ENCODE peak calls at places on chromosome 1, in seven cellular contexts. N is fibroblast of lung, O is mammary epithelial cell, I is GM23248, B is GM23338, V is mesendoderm, U is IMR-90. Z is an unnamed sample.

GRCh38 chr1:115833806-115834205 is 7.1 kb downstream of the NHLH2 start:
- DNase-seq in N (no peak), O (no peak), I (no peak), B (peak; percentile 56), V (peak; percentile 81), U (no peak), Z (no peak)

GRCh38 chr1:35958558-35958957 is 27.7 kb downstream of the AGO3 start:
- DNase-seq in N (no peak), O (no peak), I (no peak), B (no peak), V (no peak), U (no peak), Z (no peak)

GRCh38 chr1:164560076-164560475 is 1.1 kb downstream of the PBX1 start:
- DNase-seq in N (peak; percentile 48), O (peak; percentile 43), I (peak; percentile 44), B (no peak), V (no peak), U (no peak), Z (no peak)

GRCh38 chr1:206769331-206769731 is 1.2 kb upstream of the IL19 start:
- DNase-seq in N (no peak), O (no peak), I (no peak), B (no peak), V (no peak), U (no peak), Z (no peak)

GRCh38 chr1:157968951-157969350 is 24.5 kb upstream of the KIRREL1 start:
- DNase-seq in N (peak; percentile 93), O (peak; percentile 96), I (peak; percentile 99), B (no peak), V (no peak), U (peak; percentile 95), Z (no peak)

GRCh38 chr1:147840909-147841308 is 61.7 kb upstream of the GJA8 start:
- DNase-seq in N (no peak), O (no peak), I (peak; percentile 43), B (no peak), V (peak; percentile 85), U (peak; percentile 9), Z (no peak)

GRCh38 chr1:221714227-221715116 is 27.4 kb downstream of the DUSP10 start:
- DNase-seq in N (no peak), O (no peak), I (no peak), B (peak; percentile 8), V (peak; percentile 68), U (no peak), Z (no peak)

GRCh38 chr1:241518447-241519307 is 878 bp downstream of the FH start:
- DNase-seq in N (peak; percentile 27), O (peak; percentile 38), I (peak; percentile 72), B (no peak), V (no peak), U (peak; percentile 25), Z (peak; percentile 36)

GRCh38 chr1:10113501-10113900 is 80.7 kb downstream of the UBE4B start:
- DNase-seq in N (no peak), O (no peak), I (no peak), B (no peak), V (no peak), U (no peak), Z (no peak)

DNA sequence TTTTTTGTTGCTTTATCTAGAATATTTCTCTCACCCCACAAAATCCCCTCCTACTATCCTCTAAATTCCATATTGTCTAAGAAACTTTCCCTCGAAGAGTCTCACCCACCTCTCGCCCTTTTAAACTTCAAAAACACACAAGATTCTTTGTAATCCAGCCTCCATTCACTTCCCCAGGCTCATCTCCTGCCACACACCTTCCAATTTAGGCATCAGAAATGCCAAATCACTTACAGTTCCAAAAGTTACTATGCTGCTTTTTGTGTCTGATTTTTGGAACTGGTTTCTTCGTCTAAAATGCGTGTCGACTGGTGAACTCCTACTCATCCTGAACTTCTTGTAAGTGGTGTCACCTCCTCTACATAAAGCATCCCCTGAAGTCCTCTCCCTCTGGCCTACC is 482.4 kb upstream of the CAMK1G start:
- DNase-seq in N (no peak), O (no peak), I (no peak), B (no peak), V (no peak), U (no peak), Z (no peak)
- H3K4me2 ChIP-seq in N (no peak overlapping the region), O (no peak overlapping the region), I (no peak overlapping the region), B (no peak overlapping the region), V (no peak overlapping the region), U (no peak overlapping the region), Z (no peak overlapping the region)

GRCh38 chr1:44785501-44786137 is 2.4 kb downstream of the BEST4 start:
- DNase-seq in N (no peak), O (no peak), I (no peak), B (no peak), V (no peak), U (no peak), Z (no peak)

GRCh38 chr1:44785027-44785376 is 3.0 kb downstream of the BEST4 start:
- DNase-seq in N (no peak), O (no peak), I (no peak), B (no peak), V (no peak), U (no peak), Z (no peak)

GRCh38 chr1:44787506-44787905 is 464 bp downstream of the BEST4 start:
- DNase-seq in N (no peak), O (no peak), I (no peak), B (no peak), V (no peak), U (no peak), Z (no peak)

GRCh38 chr1:44786841-44787426 is 1.0 kb downstream of the BEST4 start:
- DNase-seq in N (no peak), O (no peak), I (peak; percentile 23), B (no peak), V (no peak), U (no peak), Z (no peak)

DNA sequence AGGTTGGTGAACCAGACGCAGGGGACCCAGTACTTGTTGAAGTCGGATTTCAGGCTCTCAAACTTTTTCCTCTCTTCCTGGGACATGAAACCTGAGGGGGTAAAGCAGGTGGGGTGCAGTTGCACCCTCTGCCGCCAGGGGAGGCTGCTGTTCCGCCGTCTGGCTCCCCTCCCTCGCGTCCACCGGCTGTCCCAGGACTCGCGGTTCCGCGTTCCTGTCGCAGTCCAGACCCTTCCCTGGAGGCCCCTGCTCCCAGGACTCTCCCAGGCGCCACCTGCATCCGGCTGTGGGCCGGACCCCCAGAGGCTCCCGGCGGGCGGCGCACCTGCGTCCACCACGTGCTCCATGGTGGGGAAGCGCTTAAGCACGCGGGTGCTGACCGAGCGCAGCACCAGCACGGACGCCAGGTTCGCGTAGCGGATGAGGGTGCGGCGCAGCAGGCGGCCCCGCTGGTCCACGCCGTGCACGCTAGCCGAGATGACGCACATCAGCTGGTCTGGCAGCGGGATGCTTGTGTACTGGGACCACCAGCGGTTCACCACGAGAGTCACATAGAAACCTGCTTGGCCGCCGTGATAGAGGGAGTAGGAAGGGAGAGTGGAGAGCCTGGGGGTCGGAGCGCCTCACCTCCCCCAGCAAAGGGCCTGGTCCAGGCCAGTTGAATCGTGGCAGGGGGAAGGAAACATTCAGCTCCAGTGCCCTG is 1.7 kb downstream of the BEST4 start:
- DNase-seq in N (peak; percentile 50), O (peak; percentile 40), I (peak; percentile 79), B (peak; percentile 89), V (peak; percentile 84), U (peak; percentile 59), Z (peak; percentile 43)
- H3K4me2 ChIP-seq in N (peak overlapping the region; percentile 89), O (peak overlapping the region; percentile 92), I (peak overlapping the region; percentile 67), B (peak overlapping the region; percentile 92), V (peak overlapping the region; percentile 91), U (peak overlapping the region; percentile 58), Z (peak overlapping the region; percentile 63)

GRCh38 chr1:235980976-235981375 is 83.9 kb downstream of the NID1 start:
- DNase-seq in N (no peak), O (no peak), I (no peak), B (no peak), V (no peak), U (no peak), Z (no peak)
- H3K4me2 ChIP-seq in N (no peak overlapping the region), O (no peak overlapping the region), I (no peak overlapping the region), B (no peak overlapping the region), V (no peak overlapping the region), U (no peak overlapping the region), Z (no peak overlapping the region)

GRCh38 chr1:94105501-94105952 is 15.4 kb downstream of the ABCA4 start:
- DNase-seq in N (no peak), O (no peak), I (no peak), B (peak; percentile 40), V (no peak), U (no peak), Z (peak; percentile 54)
- H3K4me2 ChIP-seq in N (no peak overlapping the region), O (no peak overlapping the region), I (no peak overlapping the region), B (peak overlapping the region; percentile 73), V (no peak overlapping the region), U (no peak overlapping the region), Z (peak overlapping the region; percentile 53)

GRCh38 chr1:47843781-47844555 is 153.2 kb downstream of the TRABD2B start:
- DNase-seq in N (no peak), O (no peak), I (no peak), B (no peak), V (no peak), U (no peak), Z (no peak)

GRCh38 chr1:47840791-47841190 is 156.4 kb downstream of the TRABD2B start:
- DNase-seq in N (no peak), O (no peak), I (no peak), B (no peak), V (no peak), U (no peak), Z (no peak)

GRCh38 chr1:47843059-47843458 is 154.1 kb downstream of the TRABD2B start:
- DNase-seq in N (no peak), O (no peak), I (no peak), B (no peak), V (no peak), U (no peak), Z (no peak)

GRCh38 chr1:47841356-47841755 is 155.8 kb downstream of the TRABD2B start:
- DNase-seq in N (no peak), O (no peak), I (no peak), B (no peak), V (no peak), U (no peak), Z (no peak)

GRCh38 chr1:47842228-47842627 is 155.0 kb downstream of the TRABD2B start:
- DNase-seq in N (no peak), O (no peak), I (no peak), B (no peak), V (no peak), U (no peak), Z (no peak)
- H3K4me2 ChIP-seq in N (no peak overlapping the region), O (no peak overlapping the region), I (no peak overlapping the region), B (peak overlapping the region; percentile 60), V (no peak overlapping the region), U (no peak overlapping the region), Z (no peak overlapping the region)

DNA sequence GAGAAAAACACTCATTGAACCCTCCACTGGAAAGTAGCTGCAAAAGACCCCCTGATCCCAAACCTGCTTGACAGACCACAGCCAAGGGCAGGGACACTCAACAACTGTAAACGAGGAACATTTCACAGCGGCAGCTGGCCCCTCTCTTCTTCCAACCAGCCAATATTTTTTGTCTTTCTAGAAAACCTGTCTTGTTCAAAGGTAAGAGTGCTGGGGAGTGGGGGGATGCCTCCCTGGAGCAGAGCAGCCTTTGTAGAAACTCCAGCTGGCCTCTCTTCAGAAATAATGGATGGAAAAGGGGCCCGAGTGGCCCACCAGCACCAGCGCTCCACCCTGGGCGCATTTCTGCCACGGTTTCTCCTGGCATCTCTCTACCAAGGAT is 384.0 kb downstream of the RRAGC start:
- DNase-seq in N (no peak), O (no peak), I (no peak), B (peak; percentile 41), V (no peak), U (no peak), Z (no peak)
- H3K4me2 ChIP-seq in N (no peak overlapping the region), O (no peak overlapping the region), I (no peak overlapping the region), B (peak overlapping the region; percentile 91), V (peak overlapping the region; percentile 52), U (no peak overlapping the region), Z (no peak overlapping the region)